ENCODE peak calls at places on chromosome 19, in eight cellular contexts. O is PC-3, Z is astrocyte, X is NT2/D1, K is adipocyte, V is GM23248, C is MM.1S, T is mesenchymal stem cell. A is an unnamed sample.
A peak's percentile ranks its signal among the peaks of the same experiment; 100 is the strongest.

GRCh38 chr19:33781996-33782395 is 14.7 kb upstream of the KCTD15 start:
- DNase-seq in Z (peak; percentile 37), O (peak; percentile 33), C (no peak), V (peak; percentile 64), X (no peak), K (no peak), T (no peak), A (no peak)

GRCh38 chr19:48770223-48770622 is 14.9 kb downstream of the FGF21 start:
- DNase-seq in O (no peak), V (peak; percentile 58), K (peak; percentile 65), T (no peak), C (no peak), Z (peak; percentile 88), X (no peak), A (no peak)

GRCh38 chr19:8363803-8364771 is at the start of gene ANGPTL4:
- DNase-seq in C (no peak), V (peak; percentile 81), Z (peak; percentile 26), K (peak; percentile 94), X (no peak), O (peak; percentile 79), T (peak; percentile 88), A (peak; percentile 83)

GRCh38 chr19:2743099-2743498 is 3.3 kb upstream of the SLC39A3 start:
- DNase-seq in X (no peak), T (no peak), K (no peak), V (no peak), O (no peak), C (no peak), Z (no peak), A (no peak)

GRCh38 chr19:14031719-14032480 is at the start of gene IL27RA:
- DNase-seq in T (peak; percentile 70), Z (peak; percentile 37), C (peak; percentile 62), V (peak; percentile 68), O (peak; percentile 63), X (peak; percentile 56), K (peak; percentile 75), A (peak; percentile 75)

GRCh38 chr19:54739587-54740497 is 1.5 kb downstream of the KIR2DL3 start:
- DNase-seq in Z (no peak), K (no peak), O (no peak), X (no peak), C (no peak), V (no peak), T (no peak), A (no peak)

GRCh38 chr19:7545904-7546303 is 10.4 kb downstream of the PNPLA6 start:
- DNase-seq in T (no peak), K (no peak), C (no peak), Z (no peak), O (no peak), X (no peak), V (no peak), A (no peak)

GRCh38 chr19:3980353-3981251 is 4.7 kb downstream of the EEF2 start:
- DNase-seq in V (peak; percentile 19), C (no peak), K (peak; percentile 3), X (no peak), T (no peak), O (no peak), Z (no peak), A (no peak)

GRCh38 chr19:17944301-17944700 is 11.5 kb downstream of the CCDC124 start:
- DNase-seq in X (no peak), Z (peak; percentile 67), O (peak; percentile 82), K (peak; percentile 73), C (no peak), V (peak; percentile 93), T (peak; percentile 35), A (no peak)

GRCh38 chr19:49149652-49150105 is 5.5 kb downstream of the HRC start:
- DNase-seq in O (peak; percentile 74), C (peak; percentile 19), X (peak; percentile 70), K (peak; percentile 91), V (peak; percentile 83), Z (peak; percentile 77), T (peak; percentile 93), A (peak; percentile 92)

GRCh38 chr19:2549701-2550191 is 73.8 kb downstream of the GADD45B start:
- DNase-seq in X (no peak), T (peak; percentile 90), C (no peak), K (peak; percentile 38), Z (peak; percentile 98), V (peak; percentile 96), O (peak; percentile 76), A (no peak)

GRCh38 chr19:6210721-6211600 is 68.8 kb downstream of the MLLT1 start:
- DNase-seq in V (no peak), X (no peak), C (no peak), T (no peak), O (no peak), K (no peak), Z (no peak), A (no peak)

GRCh38 chr19:35265126-35265995 is 3.4 kb upstream of the USF2 start:
- DNase-seq in X (no peak), Z (no peak), T (no peak), K (no peak), C (no peak), O (peak; percentile 22), V (peak; percentile 40), A (no peak)

GRCh38 chr19:29098863-29099481 is 114.0 kb downstream of the UQCRFS1 start:
- DNase-seq in K (peak; percentile 27), V (peak; percentile 98), C (no peak), O (peak; percentile 63), T (no peak), Z (no peak), X (no peak), A (no peak)

GRCh38 chr19:13133241-13133870 is 15.3 kb downstream of the NACC1 start:
- DNase-seq in T (no peak), V (no peak), X (no peak), Z (no peak), C (no peak), O (no peak), K (no peak), A (no peak)

GRCh38 chr19:245457-245856 is 45.7 kb downstream of the PLPP2 start:
- DNase-seq in O (no peak), X (no peak), V (no peak), K (no peak), Z (no peak), C (no peak), T (no peak), A (no peak)

DNA sequence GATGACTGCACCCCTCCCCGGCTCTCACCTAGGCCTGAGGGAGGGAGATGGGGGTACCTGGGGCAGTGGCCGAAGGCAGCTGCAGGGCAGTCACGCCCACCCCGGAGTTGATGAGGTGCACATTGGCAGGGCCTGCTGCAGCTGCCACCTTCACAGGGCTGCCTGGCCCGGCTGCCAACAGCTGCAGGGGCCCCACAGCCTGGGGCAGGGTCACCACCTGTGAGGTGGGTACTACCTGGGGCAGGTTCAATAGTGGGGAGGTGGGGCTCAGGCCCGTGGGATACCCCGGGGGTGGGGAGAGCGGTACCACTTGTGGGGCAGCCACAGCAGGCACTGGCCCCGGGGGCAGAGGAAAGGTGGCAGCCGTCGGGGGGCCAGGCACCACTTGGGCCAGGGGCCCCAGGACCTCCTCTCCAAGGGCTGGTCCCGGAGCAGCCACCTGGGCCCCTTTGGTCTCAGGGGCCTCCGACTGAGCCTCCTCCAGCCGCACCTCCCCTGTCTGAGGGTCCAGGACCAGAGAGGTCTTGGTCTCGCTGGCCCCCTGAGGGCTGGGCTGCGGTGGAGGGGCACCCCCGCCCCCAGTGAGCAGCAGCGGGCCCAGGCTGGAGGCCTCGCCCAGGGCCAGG is 2.6 kb downstream of the SIX5 start:
- DNase-seq in K (no peak), Z (no peak), V (no peak), T (no peak), C (no peak), O (no peak), X (no peak), A (no peak)
- H3K9ac ChIP-seq in K (peak overlapping the region; percentile 96), Z (peak overlapping the region; percentile 96), V (peak overlapping the region; percentile 95), T (peak overlapping the region; percentile 95), C (no peak overlapping the region), O (peak overlapping the region; percentile 74), X (peak overlapping the region; percentile 79), A (no peak overlapping the region)

GRCh38 chr19:32101206-32101605 is 244.2 kb upstream of the ZNF507 start:
- DNase-seq in T (no peak), Z (no peak), O (no peak), V (no peak), X (no peak), C (no peak), K (no peak), A (no peak)

GRCh38 chr19:32104465-32105235 is 240.8 kb upstream of the ZNF507 start:
- DNase-seq in T (peak; percentile 84), Z (peak; percentile 51), V (no peak), C (no peak), X (no peak), O (peak; percentile 35), K (no peak), A (no peak)

GRCh38 chr19:32097620-32098019 is 247.8 kb upstream of the ZNF507 start:
- DNase-seq in Z (no peak), V (no peak), T (peak; percentile 24), O (no peak), C (peak; percentile 20), X (no peak), K (no peak), A (no peak)

DNA sequence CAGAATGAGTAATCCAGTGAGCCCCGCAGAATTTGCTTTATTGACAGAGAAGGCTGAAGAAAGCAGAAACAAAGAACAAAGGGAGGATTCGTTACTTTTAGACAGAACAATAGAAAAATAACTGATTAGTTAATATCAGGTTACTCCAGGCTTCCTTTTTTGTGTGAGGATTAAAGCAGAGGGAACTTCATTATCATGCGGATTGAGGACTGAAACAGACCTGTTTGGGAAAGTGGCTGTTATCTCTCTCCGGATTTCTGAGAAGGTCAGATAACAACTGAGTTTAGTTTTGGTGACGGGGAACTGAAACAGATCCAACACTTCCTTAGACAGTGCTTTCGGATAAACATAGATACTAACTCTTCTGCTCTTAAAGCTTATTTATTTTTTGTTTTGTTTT is 246.5 kb upstream of the ZNF507 start:
- DNase-seq in K (no peak), Z (no peak), C (no peak), X (peak; percentile 23), O (no peak), T (no peak), V (no peak), A (peak; percentile 33)
- H3K9ac ChIP-seq in K (no peak overlapping the region), Z (no peak overlapping the region), C (no peak overlapping the region), X (no peak overlapping the region), O (no peak overlapping the region), T (no peak overlapping the region), V (no peak overlapping the region), A (no peak overlapping the region)

DNA sequence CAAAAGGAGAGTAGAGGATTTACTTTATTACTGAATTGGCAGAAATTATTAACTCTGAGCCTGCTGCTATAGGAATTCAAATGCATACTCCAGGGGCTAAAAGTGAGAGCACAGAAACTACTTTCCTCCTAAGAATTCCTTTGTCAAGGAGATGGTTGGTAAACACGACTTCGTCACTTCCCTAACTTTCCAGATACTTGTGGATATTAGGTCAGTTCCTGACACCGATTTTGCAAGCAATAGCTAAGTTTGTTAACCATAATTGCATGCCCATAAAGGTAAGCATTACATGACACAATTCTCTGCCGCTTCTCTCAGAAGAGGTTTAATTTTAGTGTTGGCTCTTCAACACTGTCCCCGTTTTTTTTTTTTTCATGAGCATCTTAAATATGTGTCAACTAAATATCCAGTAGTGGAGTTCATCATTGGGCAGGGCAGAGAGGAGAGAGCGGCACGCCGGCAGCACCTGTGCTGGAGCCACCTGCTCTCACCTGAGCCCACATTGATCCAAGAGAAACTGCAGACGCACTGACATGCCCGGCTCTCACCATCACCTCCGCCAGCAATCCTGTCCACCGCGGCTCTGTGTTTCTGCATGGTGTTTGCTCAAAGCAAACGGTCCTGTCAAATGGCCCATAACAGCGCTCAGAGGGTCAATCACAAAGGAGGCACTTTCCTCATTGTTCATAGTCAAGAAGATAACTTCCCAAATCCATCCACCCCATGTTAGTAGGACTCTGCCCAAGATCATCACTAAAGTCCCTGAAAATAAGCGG is 2.6 kb downstream of the MED26 start:
- DNase-seq in O (no peak), V (no peak), X (no peak), K (no peak), T (no peak), C (no peak), Z (no peak), A (no peak)
- H3K9ac ChIP-seq in O (peak overlapping the region; percentile 98), V (no peak overlapping the region), X (no peak overlapping the region), K (peak overlapping the region; percentile 47), T (peak overlapping the region; percentile 98), C (peak overlapping the region; percentile 49), Z (peak overlapping the region; percentile 99), A (peak overlapping the region; percentile 30)

GRCh38 chr19:37505958-37506386 is 767 bp upstream of the ZNF793 start:
- DNase-seq in C (no peak), O (no peak), K (no peak), X (no peak), T (no peak), Z (no peak), V (no peak), A (no peak)
- H3K9ac ChIP-seq in C (no peak overlapping the region), O (no peak overlapping the region), K (no peak overlapping the region), X (peak overlapping the region; percentile 95), T (peak overlapping the region; percentile 88), Z (peak overlapping the region; percentile 95), V (peak overlapping the region; percentile 86), A (peak overlapping the region; percentile 75)

A was measured in neural progenitor cell.